ENCODE peak calls at places on chromosomes 6 and 20, in ten cellular contexts. Y is right cardiac atrium; M is GM23248; R is activated T-cell treated with anti-CD3 and anti-CD28 coated beads for 24 hours; P is BJ; J is ELF-1; X is HEK293T; S is activated naive CD4-positive, alpha-beta T cell treated with anti-CD3 and anti-CD28 coated beads, Interleukin-2, amount 50 U/mL, for 72 hours; Z is epithelial cell of esophagus; E is progenitor cell of endocrine pancreas. F is an unnamed sample.

GRCh38 chr20:63256954-63257353 is 2.7 kb upstream of the NKAIN4 start:
- DNase-seq in Y (no peak), M (no peak), R (no peak), P (no peak), J (no peak), X (no peak), S (no peak), Z (no peak), E (no peak), F (no peak)

GRCh38 chr20:48750941-48751620 is 76.7 kb downstream of the PREX1 start:
- DNase-seq in Y (peak; percentile 87), M (no peak), R (no peak), P (no peak), J (peak; percentile 77), X (no peak), S (no peak), Z (no peak), E (no peak), F (no peak)

GRCh38 chr6:151681426-151682059 is 125.9 kb upstream of the ESR1 start:
- DNase-seq in Y (peak; percentile 65), M (peak; percentile 69), R (no peak), P (no peak), J (no peak), X (no peak), S (no peak), Z (peak; percentile 15), E (no peak), F (no peak)

GRCh38 chr6:33452496-33452895 is 1.9 kb upstream of the ZBTB9 start:
- DNase-seq in Y (no peak), M (no peak), R (no peak), P (no peak), J (no peak), X (no peak), S (no peak), Z (no peak), E (no peak), F (no peak)

GRCh38 chr6:13624871-13625288 is 9.7 kb downstream of the NOL7 start:
- DNase-seq in Y (no peak), M (peak; percentile 66), R (peak; percentile 7), P (no peak), J (peak; percentile 50), X (peak; percentile 58), S (no peak), Z (peak; percentile 56), E (no peak), F (no peak)

GRCh38 chr20:21396921-21397340 is 395 bp downstream of the NKX2-4 start:
- DNase-seq in Y (peak; percentile 52), M (peak; percentile 58), R (no peak), P (no peak), J (no peak), X (peak; percentile 40), S (no peak), Z (peak; percentile 6), E (peak; percentile 14), F (no peak)

GRCh38 chr6:121382467-121383121 is 48.3 kb upstream of the TBC1D32 start:
- DNase-seq in Y (no peak), M (no peak), R (no peak), P (no peak), J (no peak), X (peak; percentile 53), S (no peak), Z (no peak), E (no peak), F (no peak)

GRCh38 chr6:118893095-118893881 is 664 bp upstream of the ASF1A start:
- DNase-seq in Y (peak; percentile 51), M (peak; percentile 87), R (peak; percentile 32), P (peak; percentile 20), J (peak; percentile 74), X (peak; percentile 36), S (no peak), Z (peak; percentile 39), E (no peak), F (no peak)

GRCh38 chr6:115675443-115675842 is 385.2 kb downstream of the FRK start:
- DNase-seq in Y (no peak), M (no peak), R (no peak), P (no peak), J (no peak), X (no peak), S (no peak), Z (no peak), E (no peak), F (no peak)

GRCh38 chr6:69584536-69584912 is 212.3 kb downstream of the LMBRD1 start:
- DNase-seq in Y (no peak), M (peak; percentile 2), R (no peak), P (peak; percentile 79), J (no peak), X (no peak), S (no peak), Z (no peak), E (no peak), F (no peak)

GRCh38 chr6:136491674-136492235 is 58.5 kb downstream of the MAP7 start:
- DNase-seq in Y (no peak), M (no peak), R (no peak), P (no peak), J (no peak), X (no peak), S (no peak), Z (no peak), E (no peak), F (no peak)

GRCh38 chr20:34643919-34644318 is 33.0 kb downstream of the PIGU start:
- DNase-seq in Y (no peak), M (peak; percentile 88), R (no peak), P (peak; percentile 90), J (no peak), X (no peak), S (no peak), Z (peak; percentile 49), E (no peak), F (no peak)

GRCh38 chr6:108707328-108707976 is 140.8 kb upstream of the ARMC2 start:
- DNase-seq in Y (no peak), M (no peak), R (no peak), P (no peak), J (no peak), X (no peak), S (no peak), Z (no peak), E (no peak), F (no peak)

GRCh38 chr20:57426156-57426769 is 35.1 kb downstream of the RBM38 start:
- DNase-seq in Y (no peak), M (no peak), R (no peak), P (no peak), J (no peak), X (no peak), S (no peak), Z (no peak), E (no peak), F (no peak)

F was measured in sigmoid colon.